ENCODE peak calls at places on chromosomes 1 and 21, in nine cellular contexts. One of them, this sample, is unnamed.

GRCh38 chr1:227902641-227902990 is 45.1 kb downstream of the WNT9A start:
- DNase-seq in stimulated activated CD4-positive, alpha-beta T cell treated with anti-CD3 and anti-CD28 coated beads, Interleukin-2, amount 100 ng/mL, for 24 hours: no peak
- DNase-seq in RPMI8226: no peak
- DNase-seq in NCI-H82: no peak
- DNase-seq in NCI-H1436 treated with DMSO at 0.1 percent for 48 hours: no peak
- DNase-seq in naive thymus-derived CD4-positive, alpha-beta T cell: no peak
- DNase-seq in left ventricle myocardium inferior: peak; percentile 8
- DNase-seq in GM10248: no peak
- DNase-seq in bronchial epithelial cell: no peak
- DNase-seq in this sample: no peak

GRCh38 chr1:206939841-206940587 is 6.3 kb downstream of the PIGR start:
- DNase-seq in left ventricle myocardium inferior: no peak
- DNase-seq in NCI-H82: no peak
- DNase-seq in stimulated activated CD4-positive, alpha-beta T cell treated with anti-CD3 and anti-CD28 coated beads, Interleukin-2, amount 100 ng/mL, for 24 hours: no peak
- DNase-seq in GM10248: no peak
- DNase-seq in RPMI8226: no peak
- DNase-seq in bronchial epithelial cell: peak; percentile 76
- DNase-seq in NCI-H1436 treated with DMSO at 0.1 percent for 48 hours: no peak
- DNase-seq in naive thymus-derived CD4-positive, alpha-beta T cell: no peak
- DNase-seq in this sample: no peak

GRCh38 chr21:28220670-28221069 is 772.0 kb downstream of the LTN1 start:
- DNase-seq in NCI-H1436 treated with DMSO at 0.1 percent for 48 hours: no peak
- DNase-seq in bronchial epithelial cell: no peak
- DNase-seq in GM10248: no peak
- DNase-seq in left ventricle myocardium inferior: no peak
- DNase-seq in naive thymus-derived CD4-positive, alpha-beta T cell: no peak
- DNase-seq in NCI-H82: no peak
- DNase-seq in stimulated activated CD4-positive, alpha-beta T cell treated with anti-CD3 and anti-CD28 coated beads, Interleukin-2, amount 100 ng/mL, for 24 hours: no peak
- DNase-seq in RPMI8226: no peak
- DNase-seq in this sample: no peak

GRCh38 chr1:147768582-147768981 is 8.2 kb upstream of the GJA5 start:
- DNase-seq in stimulated activated CD4-positive, alpha-beta T cell treated with anti-CD3 and anti-CD28 coated beads, Interleukin-2, amount 100 ng/mL, for 24 hours: no peak
- DNase-seq in left ventricle myocardium inferior: no peak
- DNase-seq in NCI-H1436 treated with DMSO at 0.1 percent for 48 hours: no peak
- DNase-seq in bronchial epithelial cell: no peak
- DNase-seq in NCI-H82: no peak
- DNase-seq in GM10248: no peak
- DNase-seq in naive thymus-derived CD4-positive, alpha-beta T cell: no peak
- DNase-seq in RPMI8226: no peak
- DNase-seq in this sample: no peak

GRCh38 chr1:99580451-99580850 is 65.5 kb upstream of the PALMD start:
- DNase-seq in GM10248: no peak
- DNase-seq in bronchial epithelial cell: peak; percentile 99
- DNase-seq in NCI-H82: no peak
- DNase-seq in RPMI8226: no peak
- DNase-seq in naive thymus-derived CD4-positive, alpha-beta T cell: no peak
- DNase-seq in NCI-H1436 treated with DMSO at 0.1 percent for 48 hours: no peak
- DNase-seq in left ventricle myocardium inferior: peak; percentile 20
- DNase-seq in stimulated activated CD4-positive, alpha-beta T cell treated with anti-CD3 and anti-CD28 coated beads, Interleukin-2, amount 100 ng/mL, for 24 hours: no peak
- DNase-seq in this sample: no peak

GRCh38 chr1:18970358-18970757 is 13.9 kb upstream of the IFFO2 start:
- DNase-seq in NCI-H1436 treated with DMSO at 0.1 percent for 48 hours: no peak
- DNase-seq in NCI-H82: no peak
- DNase-seq in left ventricle myocardium inferior: no peak
- DNase-seq in naive thymus-derived CD4-positive, alpha-beta T cell: no peak
- DNase-seq in RPMI8226: no peak
- DNase-seq in GM10248: no peak
- DNase-seq in bronchial epithelial cell: no peak
- DNase-seq in stimulated activated CD4-positive, alpha-beta T cell treated with anti-CD3 and anti-CD28 coated beads, Interleukin-2, amount 100 ng/mL, for 24 hours: no peak
- DNase-seq in this sample: no peak

GRCh38 chr21:34159617-34159883 is 86.2 kb downstream of the MRPS6 start:
- DNase-seq in GM10248: no peak
- DNase-seq in NCI-H1436 treated with DMSO at 0.1 percent for 48 hours: no peak
- DNase-seq in RPMI8226: no peak
- DNase-seq in naive thymus-derived CD4-positive, alpha-beta T cell: no peak
- DNase-seq in stimulated activated CD4-positive, alpha-beta T cell treated with anti-CD3 and anti-CD28 coated beads, Interleukin-2, amount 100 ng/mL, for 24 hours: no peak
- DNase-seq in bronchial epithelial cell: no peak
- DNase-seq in left ventricle myocardium inferior: no peak
- DNase-seq in NCI-H82: no peak
- DNase-seq in this sample: no peak

GRCh38 chr1:111909010-111909409 is 80.5 kb downstream of the KCND3 start:
- DNase-seq in RPMI8226: no peak
- DNase-seq in naive thymus-derived CD4-positive, alpha-beta T cell: no peak
- DNase-seq in NCI-H1436 treated with DMSO at 0.1 percent for 48 hours: no peak
- DNase-seq in GM10248: no peak
- DNase-seq in bronchial epithelial cell: no peak
- DNase-seq in NCI-H82: peak; percentile 77
- DNase-seq in stimulated activated CD4-positive, alpha-beta T cell treated with anti-CD3 and anti-CD28 coated beads, Interleukin-2, amount 100 ng/mL, for 24 hours: no peak
- DNase-seq in left ventricle myocardium inferior: no peak
- DNase-seq in this sample: no peak

GRCh38 chr1:154846921-154847442 is 23.1 kb downstream of the KCNN3 start:
- DNase-seq in bronchial epithelial cell: no peak
- DNase-seq in NCI-H1436 treated with DMSO at 0.1 percent for 48 hours: no peak
- DNase-seq in stimulated activated CD4-positive, alpha-beta T cell treated with anti-CD3 and anti-CD28 coated beads, Interleukin-2, amount 100 ng/mL, for 24 hours: no peak
- DNase-seq in RPMI8226: no peak
- DNase-seq in NCI-H82: no peak
- DNase-seq in left ventricle myocardium inferior: no peak
- DNase-seq in naive thymus-derived CD4-positive, alpha-beta T cell: no peak
- DNase-seq in GM10248: no peak
- DNase-seq in this sample: no peak

GRCh38 chr1:238653693-238654321 is 732.6 kb upstream of the CHRM3 start:
- DNase-seq in stimulated activated CD4-positive, alpha-beta T cell treated with anti-CD3 and anti-CD28 coated beads, Interleukin-2, amount 100 ng/mL, for 24 hours: no peak
- DNase-seq in naive thymus-derived CD4-positive, alpha-beta T cell: no peak
- DNase-seq in NCI-H1436 treated with DMSO at 0.1 percent for 48 hours: no peak
- DNase-seq in RPMI8226: no peak
- DNase-seq in NCI-H82: no peak
- DNase-seq in left ventricle myocardium inferior: no peak
- DNase-seq in GM10248: no peak
- DNase-seq in bronchial epithelial cell: peak; percentile 4
- DNase-seq in this sample: no peak

GRCh38 chr1:220915117-220915440 is 35.8 kb downstream of the HLX start:
- DNase-seq in NCI-H82: peak; percentile 51
- DNase-seq in stimulated activated CD4-positive, alpha-beta T cell treated with anti-CD3 and anti-CD28 coated beads, Interleukin-2, amount 100 ng/mL, for 24 hours: no peak
- DNase-seq in RPMI8226: no peak
- DNase-seq in bronchial epithelial cell: no peak
- DNase-seq in GM10248: no peak
- DNase-seq in naive thymus-derived CD4-positive, alpha-beta T cell: no peak
- DNase-seq in NCI-H1436 treated with DMSO at 0.1 percent for 48 hours: no peak
- DNase-seq in left ventricle myocardium inferior: no peak
- DNase-seq in this sample: no peak

GRCh38 chr1:168585191-168585590 is 8.8 kb downstream of the XCL1 start:
- DNase-seq in NCI-H1436 treated with DMSO at 0.1 percent for 48 hours: no peak
- DNase-seq in bronchial epithelial cell: peak; percentile 26
- DNase-seq in stimulated activated CD4-positive, alpha-beta T cell treated with anti-CD3 and anti-CD28 coated beads, Interleukin-2, amount 100 ng/mL, for 24 hours: no peak
- DNase-seq in NCI-H82: no peak
- DNase-seq in GM10248: no peak
- DNase-seq in naive thymus-derived CD4-positive, alpha-beta T cell: no peak
- DNase-seq in left ventricle myocardium inferior: no peak
- DNase-seq in RPMI8226: no peak
- DNase-seq in this sample: no peak

GRCh38 chr1:91731815-91732214 is 154.1 kb downstream of the TGFBR3 start:
- DNase-seq in GM10248: peak; percentile 17
- DNase-seq in naive thymus-derived CD4-positive, alpha-beta T cell: no peak
- DNase-seq in bronchial epithelial cell: peak; percentile 50
- DNase-seq in NCI-H82: no peak
- DNase-seq in NCI-H1436 treated with DMSO at 0.1 percent for 48 hours: no peak
- DNase-seq in left ventricle myocardium inferior: no peak
- DNase-seq in RPMI8226: peak; percentile 42
- DNase-seq in stimulated activated CD4-positive, alpha-beta T cell treated with anti-CD3 and anti-CD28 coated beads, Interleukin-2, amount 100 ng/mL, for 24 hours: peak; percentile 67
- DNase-seq in this sample: no peak

GRCh38 chr1:153260473-153260979 is 1.0 kb downstream of the LORICRIN start:
- DNase-seq in naive thymus-derived CD4-positive, alpha-beta T cell: peak; percentile 5
- DNase-seq in GM10248: peak; percentile 42
- DNase-seq in left ventricle myocardium inferior: no peak
- DNase-seq in NCI-H1436 treated with DMSO at 0.1 percent for 48 hours: no peak
- DNase-seq in stimulated activated CD4-positive, alpha-beta T cell treated with anti-CD3 and anti-CD28 coated beads, Interleukin-2, amount 100 ng/mL, for 24 hours: no peak
- DNase-seq in RPMI8226: no peak
- DNase-seq in NCI-H82: no peak
- DNase-seq in bronchial epithelial cell: peak; percentile 3
- DNase-seq in this sample: no peak

GRCh38 chr1:169085911-169086310 is 20.6 kb upstream of the ATP1B1 start:
- DNase-seq in left ventricle myocardium inferior: no peak
- DNase-seq in GM10248: no peak
- DNase-seq in bronchial epithelial cell: no peak
- DNase-seq in NCI-H82: no peak
- DNase-seq in NCI-H1436 treated with DMSO at 0.1 percent for 48 hours: no peak
- DNase-seq in naive thymus-derived CD4-positive, alpha-beta T cell: no peak
- DNase-seq in RPMI8226: no peak
- DNase-seq in stimulated activated CD4-positive, alpha-beta T cell treated with anti-CD3 and anti-CD28 coated beads, Interleukin-2, amount 100 ng/mL, for 24 hours: no peak
- DNase-seq in this sample: no peak

GRCh38 chr1:208234721-208235120 is 9.5 kb downstream of the PLXNA2 start:
- DNase-seq in NCI-H1436 treated with DMSO at 0.1 percent for 48 hours: no peak
- DNase-seq in NCI-H82: no peak
- DNase-seq in naive thymus-derived CD4-positive, alpha-beta T cell: no peak
- DNase-seq in GM10248: no peak
- DNase-seq in RPMI8226: no peak
- DNase-seq in stimulated activated CD4-positive, alpha-beta T cell treated with anti-CD3 and anti-CD28 coated beads, Interleukin-2, amount 100 ng/mL, for 24 hours: no peak
- DNase-seq in left ventricle myocardium inferior: no peak
- DNase-seq in bronchial epithelial cell: peak; percentile 64
- DNase-seq in this sample: no peak

GRCh38 chr1:234659538-234659937 is 49.6 kb upstream of the IRF2BP2 start:
- DNase-seq in naive thymus-derived CD4-positive, alpha-beta T cell: no peak
- DNase-seq in stimulated activated CD4-positive, alpha-beta T cell treated with anti-CD3 and anti-CD28 coated beads, Interleukin-2, amount 100 ng/mL, for 24 hours: no peak
- DNase-seq in NCI-H1436 treated with DMSO at 0.1 percent for 48 hours: no peak
- DNase-seq in RPMI8226: no peak
- DNase-seq in GM10248: no peak
- DNase-seq in NCI-H82: no peak
- DNase-seq in left ventricle myocardium inferior: no peak
- DNase-seq in bronchial epithelial cell: peak; percentile 93
- DNase-seq in this sample: no peak

GRCh38 chr1:43548285-43549271 is 17.9 kb downstream of the PTPRF start:
- DNase-seq in bronchial epithelial cell: peak; percentile 93
- DNase-seq in GM10248: no peak
- DNase-seq in NCI-H1436 treated with DMSO at 0.1 percent for 48 hours: no peak
- DNase-seq in RPMI8226: no peak
- DNase-seq in naive thymus-derived CD4-positive, alpha-beta T cell: no peak
- DNase-seq in stimulated activated CD4-positive, alpha-beta T cell treated with anti-CD3 and anti-CD28 coated beads, Interleukin-2, amount 100 ng/mL, for 24 hours: no peak
- DNase-seq in NCI-H82: no peak
- DNase-seq in left ventricle myocardium inferior: no peak
- DNase-seq in this sample: no peak